ENCODE peak calls at places on chromosomes 3 and 15, in nine cellular contexts. One of them, this sample, is unnamed.

GRCh38 chr3:102182162-102182561 is 252.7 kb upstream of the ZPLD1 start:
- DNase-seq in lower lobe of right lung: no peak
- DNase-seq in glutamatergic neuron: no peak
- DNase-seq in AG09309: no peak
- DNase-seq in SW480: no peak
- DNase-seq in mucosa of gallbladder: peak
- DNase-seq in mesenchymal stem cell: peak
- DNase-seq in AG04450: no peak
- DNase-seq in kidney: no peak
- DNase-seq in this sample: peak

GRCh38 chr3:88812576-88812975 is 294.8 kb upstream of the EPHA3 start:
- DNase-seq in lower lobe of right lung: no peak
- DNase-seq in glutamatergic neuron: no peak
- DNase-seq in AG09309: no peak
- DNase-seq in SW480: no peak
- DNase-seq in mucosa of gallbladder: no peak
- DNase-seq in mesenchymal stem cell: no peak
- DNase-seq in AG04450: no peak
- DNase-seq in kidney: no peak
- DNase-seq in this sample: no peak

GRCh38 chr15:65055201-65055870 is 10.1 kb downstream of the SLC51B start:
- DNase-seq in lower lobe of right lung: no peak
- DNase-seq in glutamatergic neuron: no peak
- DNase-seq in AG09309: no peak
- DNase-seq in SW480: no peak
- DNase-seq in mucosa of gallbladder: peak
- DNase-seq in mesenchymal stem cell: peak
- DNase-seq in AG04450: no peak
- DNase-seq in kidney: no peak
- DNase-seq in this sample: peak

GRCh38 chr3:100880845-100881244 is 112.4 kb downstream of the ABI3BP start:
- DNase-seq in lower lobe of right lung: no peak
- DNase-seq in glutamatergic neuron: no peak
- DNase-seq in AG09309: no peak
- DNase-seq in SW480: no peak
- DNase-seq in mucosa of gallbladder: no peak
- DNase-seq in mesenchymal stem cell: no peak
- DNase-seq in AG04450: no peak
- DNase-seq in kidney: no peak
- DNase-seq in this sample: no peak

GRCh38 chr15:64870350-64870749 is 28.6 kb downstream of the PLEKHO2 start:
- DNase-seq in lower lobe of right lung: no peak
- DNase-seq in glutamatergic neuron: no peak
- DNase-seq in AG09309: no peak
- DNase-seq in SW480: no peak
- DNase-seq in mucosa of gallbladder: no peak
- DNase-seq in mesenchymal stem cell: no peak
- DNase-seq in AG04450: no peak
- DNase-seq in kidney: no peak
- DNase-seq in this sample: no peak

GRCh38 chr3:57073628-57074027 is 13.2 kb downstream of the SPATA12 start:
- DNase-seq in lower lobe of right lung: no peak
- DNase-seq in glutamatergic neuron: no peak
- DNase-seq in AG09309: no peak
- DNase-seq in SW480: no peak
- DNase-seq in mucosa of gallbladder: no peak
- DNase-seq in mesenchymal stem cell: no peak
- DNase-seq in AG04450: no peak
- DNase-seq in kidney: peak
- DNase-seq in this sample: no peak

GRCh38 chr3:12194209-12194608 is 35.5 kb upstream of the TIMP4 start:
- DNase-seq in lower lobe of right lung: no peak
- DNase-seq in glutamatergic neuron: no peak
- DNase-seq in AG09309: peak
- DNase-seq in SW480: peak
- DNase-seq in mucosa of gallbladder: no peak
- DNase-seq in mesenchymal stem cell: peak
- DNase-seq in AG04450: peak
- DNase-seq in kidney: no peak
- DNase-seq in this sample: peak

GRCh38 chr3:46228259-46229222 is 13.7 kb upstream of the CCR3 start:
- DNase-seq in lower lobe of right lung: no peak
- DNase-seq in glutamatergic neuron: no peak
- DNase-seq in AG09309: peak
- DNase-seq in SW480: no peak
- DNase-seq in mucosa of gallbladder: no peak
- DNase-seq in mesenchymal stem cell: peak
- DNase-seq in AG04450: no peak
- DNase-seq in kidney: no peak
- DNase-seq in this sample: peak

GRCh38 chr15:51341366-51342248 is at the start of gene GLDN:
- DNase-seq in lower lobe of right lung: peak
- DNase-seq in glutamatergic neuron: peak
- DNase-seq in AG09309: no peak
- DNase-seq in SW480: peak
- DNase-seq in mucosa of gallbladder: no peak
- DNase-seq in mesenchymal stem cell: peak
- DNase-seq in AG04450: no peak
- DNase-seq in kidney: peak
- DNase-seq in this sample: no peak